ENCODE peak calls at places on chromosomes 16 and 17, in ten cellular contexts. One of them, this sample, is unnamed.

GRCh38 chr17:43368740-43369506 is 29.9 kb upstream of the ARL4D start:
- DNase-seq in ovary: peak
- DNase-seq in GM23248: peak
- DNase-seq in heart right ventricle: peak
- DNase-seq in caudate nucleus: no peak
- DNase-seq in endothelial cell of umbilical vein: peak
- DNase-seq in left ventricle myocardium inferior: peak
- DNase-seq in substantia nigra: peak
- DNase-seq in PC-3: peak
- DNase-seq in naive thymus-derived CD4-positive, alpha-beta T cell: peak
- DNase-seq in this sample: peak

GRCh38 chr17:13306310-13306962 is 288.6 kb upstream of the ELAC2 start:
- DNase-seq in ovary: no peak
- DNase-seq in GM23248: peak
- DNase-seq in heart right ventricle: no peak
- DNase-seq in caudate nucleus: no peak
- DNase-seq in endothelial cell of umbilical vein: no peak
- DNase-seq in left ventricle myocardium inferior: no peak
- DNase-seq in substantia nigra: no peak
- DNase-seq in PC-3: peak
- DNase-seq in naive thymus-derived CD4-positive, alpha-beta T cell: no peak
- DNase-seq in this sample: no peak

GRCh38 chr16:26666486-26666885 is 400.2 kb upstream of the C16orf82 start:
- DNase-seq in ovary: no peak
- DNase-seq in GM23248: no peak
- DNase-seq in heart right ventricle: no peak
- DNase-seq in caudate nucleus: no peak
- DNase-seq in endothelial cell of umbilical vein: no peak
- DNase-seq in left ventricle myocardium inferior: no peak
- DNase-seq in substantia nigra: no peak
- DNase-seq in PC-3: no peak
- DNase-seq in naive thymus-derived CD4-positive, alpha-beta T cell: no peak
- DNase-seq in this sample: no peak

GRCh38 chr17:7001562-7001961 is 5.7 kb downstream of the ALOX12 start:
- DNase-seq in ovary: no peak
- DNase-seq in GM23248: peak
- DNase-seq in heart right ventricle: no peak
- DNase-seq in caudate nucleus: no peak
- DNase-seq in endothelial cell of umbilical vein: peak
- DNase-seq in left ventricle myocardium inferior: no peak
- DNase-seq in substantia nigra: no peak
- DNase-seq in PC-3: no peak
- DNase-seq in naive thymus-derived CD4-positive, alpha-beta T cell: no peak
- DNase-seq in this sample: no peak

GRCh38 chr16:17109413-17109812 is 361.3 kb downstream of the XYLT1 start:
- DNase-seq in ovary: no peak
- DNase-seq in GM23248: no peak
- DNase-seq in heart right ventricle: no peak
- DNase-seq in caudate nucleus: no peak
- DNase-seq in endothelial cell of umbilical vein: no peak
- DNase-seq in left ventricle myocardium inferior: no peak
- DNase-seq in substantia nigra: no peak
- DNase-seq in PC-3: no peak
- DNase-seq in naive thymus-derived CD4-positive, alpha-beta T cell: no peak
- DNase-seq in this sample: no peak

GRCh38 chr16:81730090-81731051 is 48.7 kb upstream of the PLCG2 start:
- DNase-seq in ovary: peak
- DNase-seq in GM23248: peak
- DNase-seq in heart right ventricle: peak
- DNase-seq in caudate nucleus: no peak
- DNase-seq in endothelial cell of umbilical vein: peak
- DNase-seq in left ventricle myocardium inferior: peak
- DNase-seq in substantia nigra: peak
- DNase-seq in PC-3: peak
- DNase-seq in naive thymus-derived CD4-positive, alpha-beta T cell: peak
- DNase-seq in this sample: peak

GRCh38 chr16:89061590-89062380 is 31.9 kb upstream of the ACSF3 start:
- DNase-seq in ovary: no peak
- DNase-seq in GM23248: no peak
- DNase-seq in heart right ventricle: no peak
- DNase-seq in caudate nucleus: no peak
- DNase-seq in endothelial cell of umbilical vein: no peak
- DNase-seq in left ventricle myocardium inferior: no peak
- DNase-seq in substantia nigra: no peak
- DNase-seq in PC-3: no peak
- DNase-seq in naive thymus-derived CD4-positive, alpha-beta T cell: no peak
- DNase-seq in this sample: no peak

GRCh38 chr17:78315355-78316114 is 44.3 kb downstream of the SOCS3 start:
- DNase-seq in ovary: peak
- DNase-seq in GM23248: peak
- DNase-seq in heart right ventricle: peak
- DNase-seq in caudate nucleus: no peak
- DNase-seq in endothelial cell of umbilical vein: peak
- DNase-seq in left ventricle myocardium inferior: peak
- DNase-seq in substantia nigra: no peak
- DNase-seq in PC-3: peak
- DNase-seq in naive thymus-derived CD4-positive, alpha-beta T cell: peak
- DNase-seq in this sample: peak

GRCh38 chr17:49783051-49783715 is 5.3 kb upstream of the KAT7 start:
- DNase-seq in ovary: no peak
- DNase-seq in GM23248: no peak
- DNase-seq in heart right ventricle: peak
- DNase-seq in caudate nucleus: no peak
- DNase-seq in endothelial cell of umbilical vein: no peak
- DNase-seq in left ventricle myocardium inferior: peak
- DNase-seq in substantia nigra: no peak
- DNase-seq in PC-3: no peak
- DNase-seq in naive thymus-derived CD4-positive, alpha-beta T cell: no peak
- DNase-seq in this sample: no peak

GRCh38 chr17:14334261-14334860 is 33.5 kb downstream of the HS3ST3B1 start:
- DNase-seq in ovary: no peak
- DNase-seq in GM23248: peak
- DNase-seq in heart right ventricle: no peak
- DNase-seq in caudate nucleus: no peak
- DNase-seq in endothelial cell of umbilical vein: no peak
- DNase-seq in left ventricle myocardium inferior: no peak
- DNase-seq in substantia nigra: no peak
- DNase-seq in PC-3: no peak
- DNase-seq in naive thymus-derived CD4-positive, alpha-beta T cell: no peak
- DNase-seq in this sample: no peak

GRCh38 chr16:80682435-80683070 is 121.8 kb downstream of the CDYL2 start:
- DNase-seq in ovary: no peak
- DNase-seq in GM23248: peak
- DNase-seq in heart right ventricle: no peak
- DNase-seq in caudate nucleus: no peak
- DNase-seq in endothelial cell of umbilical vein: no peak
- DNase-seq in left ventricle myocardium inferior: no peak
- DNase-seq in substantia nigra: no peak
- DNase-seq in PC-3: no peak
- DNase-seq in naive thymus-derived CD4-positive, alpha-beta T cell: no peak
- DNase-seq in this sample: no peak

GRCh38 chr17:73657473-73658116 is 13.3 kb upstream of the SDK2 start:
- DNase-seq in ovary: peak
- DNase-seq in GM23248: peak
- DNase-seq in heart right ventricle: peak
- DNase-seq in caudate nucleus: no peak
- DNase-seq in endothelial cell of umbilical vein: no peak
- DNase-seq in left ventricle myocardium inferior: peak
- DNase-seq in substantia nigra: peak
- DNase-seq in PC-3: peak
- DNase-seq in naive thymus-derived CD4-positive, alpha-beta T cell: peak
- DNase-seq in this sample: peak

GRCh38 chr16:1678500-1679098 is 520 bp downstream of the JPT2 start:
- DNase-seq in ovary: peak
- DNase-seq in GM23248: peak
- DNase-seq in heart right ventricle: peak
- DNase-seq in caudate nucleus: no peak
- DNase-seq in endothelial cell of umbilical vein: peak
- DNase-seq in left ventricle myocardium inferior: no peak
- DNase-seq in substantia nigra: peak
- DNase-seq in PC-3: peak
- DNase-seq in naive thymus-derived CD4-positive, alpha-beta T cell: peak
- DNase-seq in this sample: peak

GRCh38 chr17:81599719-81600486 is 37.0 kb downstream of the NPLOC4 start:
- DNase-seq in ovary: no peak
- DNase-seq in GM23248: peak
- DNase-seq in heart right ventricle: peak
- DNase-seq in caudate nucleus: no peak
- DNase-seq in endothelial cell of umbilical vein: peak
- DNase-seq in left ventricle myocardium inferior: peak
- DNase-seq in substantia nigra: no peak
- DNase-seq in PC-3: no peak
- DNase-seq in naive thymus-derived CD4-positive, alpha-beta T cell: no peak
- DNase-seq in this sample: no peak

GRCh38 chr17:48546924-48547838 is 2.3 kb upstream of the HOXB2 start:
- DNase-seq in ovary: no peak
- DNase-seq in GM23248: peak
- DNase-seq in heart right ventricle: no peak
- DNase-seq in caudate nucleus: no peak
- DNase-seq in endothelial cell of umbilical vein: peak
- DNase-seq in left ventricle myocardium inferior: no peak
- DNase-seq in substantia nigra: no peak
- DNase-seq in PC-3: no peak
- DNase-seq in naive thymus-derived CD4-positive, alpha-beta T cell: no peak
- DNase-seq in this sample: no peak

GRCh38 chr16:27355610-27356009 is 41.8 kb downstream of the IL4R start:
- DNase-seq in ovary: no peak
- DNase-seq in GM23248: peak
- DNase-seq in heart right ventricle: peak
- DNase-seq in caudate nucleus: no peak
- DNase-seq in endothelial cell of umbilical vein: peak
- DNase-seq in left ventricle myocardium inferior: peak
- DNase-seq in substantia nigra: no peak
- DNase-seq in PC-3: peak
- DNase-seq in naive thymus-derived CD4-positive, alpha-beta T cell: no peak
- DNase-seq in this sample: peak

GRCh38 chr16:64276646-64277045 is 845.2 kb downstream of the CDH11 start:
- DNase-seq in ovary: no peak
- DNase-seq in GM23248: no peak
- DNase-seq in heart right ventricle: no peak
- DNase-seq in caudate nucleus: no peak
- DNase-seq in endothelial cell of umbilical vein: no peak
- DNase-seq in left ventricle myocardium inferior: no peak
- DNase-seq in substantia nigra: no peak
- DNase-seq in PC-3: no peak
- DNase-seq in naive thymus-derived CD4-positive, alpha-beta T cell: no peak
- DNase-seq in this sample: no peak

GRCh38 chr16:73669535-73670274 is 621.8 kb upstream of the ZFHX3 start:
- DNase-seq in ovary: no peak
- DNase-seq in GM23248: no peak
- DNase-seq in heart right ventricle: no peak
- DNase-seq in caudate nucleus: no peak
- DNase-seq in endothelial cell of umbilical vein: no peak
- DNase-seq in left ventricle myocardium inferior: no peak
- DNase-seq in substantia nigra: no peak
- DNase-seq in PC-3: no peak
- DNase-seq in naive thymus-derived CD4-positive, alpha-beta T cell: no peak
- DNase-seq in this sample: no peak

DNA sequence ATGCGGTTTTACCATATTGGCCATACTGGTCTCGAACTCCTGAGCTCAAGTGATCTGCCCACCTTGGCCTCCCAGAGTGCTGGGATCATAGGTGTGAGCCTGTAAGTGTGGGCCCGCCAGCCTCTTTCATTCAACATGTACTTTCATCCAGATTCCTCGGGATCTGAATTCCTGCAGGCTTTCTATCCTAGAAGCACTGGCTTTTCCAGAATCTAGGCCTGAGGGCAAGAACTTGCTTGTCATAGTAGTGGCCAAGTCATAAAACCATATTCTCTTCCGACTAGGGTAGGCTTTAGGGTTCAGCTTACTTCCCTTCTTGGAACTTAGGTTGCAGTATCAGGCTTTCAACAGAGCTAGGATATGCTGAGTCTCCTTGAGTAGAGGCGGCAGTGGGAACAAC is 15.4 kb downstream of the SLC7A6 start:
- DNase-seq in ovary: no peak
- DNase-seq in GM23248: no peak
- DNase-seq in heart right ventricle: no peak
- DNase-seq in caudate nucleus: no peak
- DNase-seq in endothelial cell of umbilical vein: no peak
- DNase-seq in left ventricle myocardium inferior: no peak
- DNase-seq in substantia nigra: no peak
- DNase-seq in PC-3: no peak
- DNase-seq in naive thymus-derived CD4-positive, alpha-beta T cell: no peak
- DNase-seq in this sample: no peak
- H3K27ac ChIP-seq in ovary: no peak
- H3K27ac ChIP-seq in GM23248: no peak
- H3K27ac ChIP-seq in heart right ventricle: no peak
- H3K27ac ChIP-seq in caudate nucleus: no peak
- H3K27ac ChIP-seq in endothelial cell of umbilical vein: no peak
- H3K27ac ChIP-seq in left ventricle myocardium inferior: peak
- H3K27ac ChIP-seq in substantia nigra: no peak
- H3K27ac ChIP-seq in PC-3: no peak
- H3K27ac ChIP-seq in naive thymus-derived CD4-positive, alpha-beta T cell: peak
- H3K27ac ChIP-seq in this sample: no peak

DNA sequence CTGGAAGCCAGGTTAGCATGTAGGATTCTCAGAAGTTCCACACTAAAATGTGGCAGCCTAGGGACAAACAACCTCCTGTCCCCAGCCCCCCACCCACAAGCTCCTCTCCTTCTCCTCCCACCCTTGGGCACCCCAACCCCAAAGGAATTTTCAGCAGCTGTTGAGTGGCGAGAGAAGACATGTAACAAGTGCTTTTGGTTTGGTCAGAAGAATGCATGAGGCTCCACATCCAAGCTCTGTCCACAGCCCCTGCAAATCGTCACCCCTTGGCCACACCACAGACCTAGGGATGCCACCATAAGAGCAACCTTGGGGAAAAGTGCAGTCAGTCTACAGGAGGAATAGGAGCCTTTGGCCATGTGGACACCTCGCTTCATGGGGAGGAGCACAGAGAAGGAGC is 11.9 kb upstream of the RAB37 start:
- DNase-seq in ovary: no peak
- DNase-seq in GM23248: no peak
- DNase-seq in heart right ventricle: no peak
- DNase-seq in caudate nucleus: no peak
- DNase-seq in endothelial cell of umbilical vein: no peak
- DNase-seq in left ventricle myocardium inferior: no peak
- DNase-seq in substantia nigra: no peak
- DNase-seq in PC-3: no peak
- DNase-seq in naive thymus-derived CD4-positive, alpha-beta T cell: no peak
- DNase-seq in this sample: no peak
- H3K27ac ChIP-seq in ovary: no peak
- H3K27ac ChIP-seq in GM23248: no peak
- H3K27ac ChIP-seq in heart right ventricle: no peak
- H3K27ac ChIP-seq in caudate nucleus: no peak
- H3K27ac ChIP-seq in endothelial cell of umbilical vein: no peak
- H3K27ac ChIP-seq in left ventricle myocardium inferior: no peak
- H3K27ac ChIP-seq in substantia nigra: no peak
- H3K27ac ChIP-seq in PC-3: no peak
- H3K27ac ChIP-seq in naive thymus-derived CD4-positive, alpha-beta T cell: no peak
- H3K27ac ChIP-seq in this sample: no peak

GRCh38 chr16:84212631-84213030 is 21.7 kb downstream of the ADAD2 start:
- DNase-seq in ovary: no peak
- DNase-seq in GM23248: no peak
- DNase-seq in heart right ventricle: no peak
- DNase-seq in caudate nucleus: no peak
- DNase-seq in endothelial cell of umbilical vein: no peak
- DNase-seq in left ventricle myocardium inferior: no peak
- DNase-seq in substantia nigra: no peak
- DNase-seq in PC-3: no peak
- DNase-seq in naive thymus-derived CD4-positive, alpha-beta T cell: no peak
- DNase-seq in this sample: no peak
- H3K27ac ChIP-seq in ovary: no peak
- H3K27ac ChIP-seq in GM23248: no peak
- H3K27ac ChIP-seq in heart right ventricle: no peak
- H3K27ac ChIP-seq in caudate nucleus: no peak
- H3K27ac ChIP-seq in endothelial cell of umbilical vein: no peak
- H3K27ac ChIP-seq in left ventricle myocardium inferior: no peak
- H3K27ac ChIP-seq in substantia nigra: no peak
- H3K27ac ChIP-seq in PC-3: no peak
- H3K27ac ChIP-seq in naive thymus-derived CD4-positive, alpha-beta T cell: no peak
- H3K27ac ChIP-seq in this sample: no peak

GRCh38 chr17:45309400-45309799 is 7.4 kb downstream of the MAP3K14 start:
- DNase-seq in ovary: no peak
- DNase-seq in GM23248: no peak
- DNase-seq in heart right ventricle: no peak
- DNase-seq in caudate nucleus: no peak
- DNase-seq in endothelial cell of umbilical vein: no peak
- DNase-seq in left ventricle myocardium inferior: no peak
- DNase-seq in substantia nigra: no peak
- DNase-seq in PC-3: no peak
- DNase-seq in naive thymus-derived CD4-positive, alpha-beta T cell: no peak
- DNase-seq in this sample: no peak
- H3K27ac ChIP-seq in ovary: no peak
- H3K27ac ChIP-seq in GM23248: no peak
- H3K27ac ChIP-seq in heart right ventricle: no peak
- H3K27ac ChIP-seq in caudate nucleus: no peak
- H3K27ac ChIP-seq in endothelial cell of umbilical vein: no peak
- H3K27ac ChIP-seq in left ventricle myocardium inferior: peak
- H3K27ac ChIP-seq in substantia nigra: no peak
- H3K27ac ChIP-seq in PC-3: no peak
- H3K27ac ChIP-seq in naive thymus-derived CD4-positive, alpha-beta T cell: no peak
- H3K27ac ChIP-seq in this sample: peak